ENCODE peak calls at places on chromosomes 4 and X, in five cellular contexts. T is uterus, M is stomach, S is adrenal gland, J is neuronal stem cell. Y is an unnamed sample.

GRCh38 chr4:136392576-136392975 is 1139.7 kb downstream of the PCDH18 start:
- DNase-seq in T (no peak), M (no peak), S (no peak), J (no peak), Y (no peak)

GRCh38 chr4:16155503-16156169 is 70.6 kb downstream of the TAPT1 start:
- DNase-seq in T (no peak), M (no peak), S (no peak), J (no peak), Y (no peak)

GRCh38 chrX:13906103-13906502 is 89.2 kb upstream of the GPM6B start:
- DNase-seq in T (no peak), M (no peak), S (no peak), J (no peak), Y (peak; percentile 46)

GRCh38 chrX:101291204-101291603 is at the start of gene TAF7L:
- DNase-seq in T (no peak), M (no peak), S (no peak), J (no peak), Y (peak; percentile 63)

GRCh38 chrX:153971632-153972367 is at the start of gene HCFC1:
- DNase-seq in T (peak; percentile 96), M (peak; percentile 93), S (peak; percentile 94), J (peak; percentile 88), Y (peak; percentile 90)

GRCh38 chr4:108849611-108850406 is 87.0 kb upstream of the ETNPPL start:
- DNase-seq in T (no peak), M (no peak), S (no peak), J (no peak), Y (no peak)

GRCh38 chrX:3461824-3462508 is 115.5 kb upstream of the MXRA5 start:
- DNase-seq in T (no peak), M (no peak), S (no peak), J (no peak), Y (no peak)

GRCh38 chr4:142656178-142656577 is 189.9 kb downstream of the INPP4B start:
- DNase-seq in T (no peak), M (no peak), S (no peak), J (peak; percentile 24), Y (no peak)

GRCh38 chr4:156581693-156582092 is 389.9 kb downstream of the PDGFC start:
- DNase-seq in T (no peak), M (no peak), S (no peak), J (no peak), Y (no peak)

GRCh38 chrX:154363706-154364439 is 10.6 kb downstream of the FLNA start:
- DNase-seq in T (no peak), M (no peak), S (no peak), J (no peak), Y (no peak)

GRCh38 chr4:11343536-11343935 is 85.2 kb downstream of the HS3ST1 start:
- DNase-seq in T (no peak), M (no peak), S (no peak), J (no peak), Y (no peak)

GRCh38 chr4:142043509-142043908 is 407.1 kb downstream of the IL15 start:
- DNase-seq in T (no peak), M (no peak), S (no peak), J (no peak), Y (no peak)

GRCh38 chr4:2424581-2424980 is 5.8 kb downstream of the CFAP99 start:
- DNase-seq in T (no peak), M (no peak), S (no peak), J (no peak), Y (no peak)

GRCh38 chrX:9539611-9540387 is 74.9 kb downstream of the TBL1X start:
- DNase-seq in T (no peak), M (peak; percentile 30), S (no peak), J (no peak), Y (no peak)

GRCh38 chrX:47643926-47644325 is 6.4 kb downstream of the ELK1 start:
- DNase-seq in T (no peak), M (no peak), S (no peak), J (no peak), Y (no peak)

GRCh38 chr4:25928956-25929336 is 14.9 kb downstream of the SMIM20 start:
- DNase-seq in T (no peak), M (no peak), S (no peak), J (no peak), Y (no peak)

GRCh38 chrX:108736509-108737479 is at the start of gene IRS4:
- DNase-seq in T (peak; percentile 48), M (no peak), S (no peak), J (peak; percentile 90), Y (peak; percentile 29)

GRCh38 chrX:70464051-70464450 is 19.4 kb downstream of the DLG3 start:
- DNase-seq in T (no peak), M (no peak), S (no peak), J (no peak), Y (no peak)

GRCh38 chr4:53714377-53715140 is 123.3 kb upstream of the LNX1 start:
- DNase-seq in T (no peak), M (no peak), S (no peak), J (no peak), Y (no peak)

GRCh38 chrX:23727206-23727605 is 15.9 kb downstream of the ACOT9 start:
- DNase-seq in T (no peak), M (no peak), S (no peak), J (no peak), Y (no peak)

GRCh38 chr4:187586892-187587291 is 408.7 kb upstream of the ZFP42 start:
- DNase-seq in T (no peak), M (no peak), S (no peak), J (no peak), Y (no peak)

GRCh38 chr4:123699823-123700822 is 303.5 kb downstream of the SPRY1 start:
- DNase-seq in T (no peak), M (no peak), S (no peak), J (no peak), Y (peak; percentile 32)

GRCh38 chrX:120350458-120351138 is 11.3 kb upstream of the ATP1B4 start:
- DNase-seq in T (no peak), M (no peak), S (no peak), J (no peak), Y (no peak)

GRCh38 chrX:16160729-16161128 is 6.6 kb upstream of the MAGEB17 start:
- DNase-seq in T (no peak), M (no peak), S (no peak), J (no peak), Y (no peak)

GRCh38 chr4:158769175-158769831 is 477 bp downstream of the FNIP2 start:
- DNase-seq in T (peak; percentile 38), M (peak; percentile 29), S (peak; percentile 59), J (no peak), Y (peak; percentile 35)

GRCh38 chr4:94165256-94165655 is 42.4 kb upstream of the SMARCAD1 start:
- DNase-seq in T (no peak), M (no peak), S (no peak), J (no peak), Y (no peak)

DNA sequence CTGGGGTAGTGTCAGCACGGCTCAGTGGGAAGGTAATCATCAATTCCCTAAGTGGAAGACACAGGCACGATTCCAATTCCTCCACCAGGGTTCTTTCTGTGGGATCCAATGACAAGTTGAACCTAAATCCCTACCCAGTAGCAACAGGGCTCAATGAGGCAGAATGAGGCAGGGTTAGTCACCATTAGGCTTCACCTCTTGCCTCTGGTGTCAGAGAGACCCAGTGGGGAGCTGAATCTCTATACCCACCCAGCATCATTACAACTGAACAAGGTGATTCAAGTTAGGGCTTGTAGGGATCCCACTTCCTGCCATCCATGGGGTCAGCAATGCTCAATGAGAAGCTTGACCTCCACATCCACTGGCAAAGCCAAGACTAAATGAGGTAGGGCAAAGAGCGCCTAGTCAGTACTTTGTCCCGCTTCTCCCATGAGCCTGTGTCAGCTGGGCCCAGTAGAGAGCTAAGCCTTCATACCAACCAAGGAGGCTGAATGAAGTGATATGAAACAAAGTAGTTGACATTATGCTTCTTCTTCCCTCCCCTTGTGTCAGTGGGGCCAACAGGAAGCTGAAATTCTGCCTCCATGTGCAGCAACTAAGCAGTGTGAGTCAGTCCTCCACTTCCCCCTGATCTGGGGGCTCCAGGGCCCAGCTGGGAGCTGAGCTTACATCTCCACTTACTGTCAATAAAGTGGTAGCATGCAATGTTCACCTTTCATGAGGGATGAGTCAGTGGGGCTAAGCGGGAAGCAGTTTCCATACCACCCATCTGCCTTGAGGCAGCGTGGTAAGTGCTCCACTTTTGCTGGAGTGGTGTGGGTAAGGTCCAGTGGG is 36.4 kb upstream of the RBM41 start:
- DNase-seq in T (no peak), M (no peak), S (no peak), J (no peak), Y (no peak)
- H3K36me3 ChIP-seq in T (no peaks in the 10 kb centered on the region), M (no peaks in the 10 kb centered on the region), S (no peaks in the 10 kb centered on the region), J (no peaks in the 10 kb centered on the region), Y (no peaks in the 10 kb centered on the region)

GRCh38 chr4:182904271-182904761 is 12.9 kb downstream of the DCTD start:
- DNase-seq in T (no peak), M (no peak), S (no peak), J (no peak), Y (peak; percentile 27)

GRCh38 chr4:182908124-182908523 is 9.1 kb downstream of the DCTD start:
- DNase-seq in T (no peak), M (no peak), S (no peak), J (no peak), Y (no peak)

GRCh38 chr4:182903013-182903412 is 14.2 kb downstream of the DCTD start:
- DNase-seq in T (no peak), M (no peak), S (no peak), J (no peak), Y (no peak)

GRCh38 chr4:182906786-182907185 is 10.4 kb downstream of the DCTD start:
- DNase-seq in T (no peak), M (no peak), S (no peak), J (no peak), Y (no peak)

GRCh38 chr4:182905038-182905437 is 12.1 kb downstream of the DCTD start:
- DNase-seq in T (no peak), M (no peak), S (no peak), J (no peak), Y (no peak)
- H3K36me3 ChIP-seq in T (no peaks in the 10 kb centered on the region), M (peaks cover 79% of the 10 kb centered on the region), S (no peaks in the 10 kb centered on the region), J (peaks cover 16% of the 10 kb centered on the region), Y (no peaks in the 10 kb centered on the region)

DNA sequence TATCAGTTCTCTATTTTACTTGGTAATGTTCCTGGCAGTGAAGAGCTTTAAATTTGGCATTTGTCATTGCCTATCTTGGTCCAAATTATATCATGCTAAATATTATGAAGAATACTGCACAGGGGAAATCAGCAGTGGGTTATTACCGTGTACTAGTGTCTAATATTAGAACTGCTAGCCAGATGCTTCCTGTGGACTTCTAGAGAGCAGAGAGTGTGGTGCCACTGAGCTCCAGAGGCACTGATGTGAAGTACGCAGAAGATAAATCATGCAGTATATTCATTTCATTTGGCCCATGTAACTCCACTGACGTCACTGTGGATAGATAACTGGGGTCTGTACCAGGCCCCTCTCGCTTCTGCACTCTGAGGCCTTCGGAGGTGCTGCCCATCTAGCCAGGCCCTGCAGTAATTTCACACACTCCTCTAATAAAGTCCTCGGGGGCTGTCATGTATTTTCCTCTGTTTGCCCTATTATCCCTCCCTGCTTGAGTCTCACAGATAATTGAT is 80.0 kb downstream of the ALPK1 start:
- DNase-seq in T (no peak), M (no peak), S (no peak), J (no peak), Y (no peak)
- H3K36me3 ChIP-seq in T (no peaks in the 10 kb centered on the region), M (peaks cover 39% of the 10 kb centered on the region), S (no peaks in the 10 kb centered on the region), J (no peaks in the 10 kb centered on the region), Y (no peaks in the 10 kb centered on the region)

DNA sequence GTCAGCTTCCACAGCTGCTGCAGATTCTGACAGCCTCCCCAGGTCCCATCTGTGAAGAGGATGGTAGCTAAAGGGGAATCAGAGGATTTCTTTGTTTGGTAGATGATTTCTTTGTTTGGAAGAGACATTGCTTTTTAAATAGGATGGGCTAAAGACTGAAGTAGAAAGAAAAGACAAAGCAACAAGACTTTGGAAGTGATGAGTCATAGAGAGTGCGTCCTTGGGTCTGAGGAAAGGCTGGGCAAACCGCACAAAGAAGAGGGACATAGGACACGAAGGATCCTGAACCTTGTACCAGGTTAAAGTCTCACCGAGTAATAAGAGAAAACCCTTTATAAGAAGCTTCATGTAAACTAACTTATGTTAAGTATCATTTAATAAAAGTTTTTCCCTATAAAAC is 27.7 kb downstream of the INTU start:
- DNase-seq in T (no peak), M (no peak), S (no peak), J (no peak), Y (no peak)
- H3K36me3 ChIP-seq in T (no peaks in the 10 kb centered on the region), M (peaks cover 11% of the 10 kb centered on the region), S (no peaks in the 10 kb centered on the region), J (peaks cover 4% of the 10 kb centered on the region), Y (no peaks in the 10 kb centered on the region)

Y was measured in testis.